ENCODE peak calls at places on chromosomes 2 and 18, in four cellular contexts. E is A549, Y is HepG2, B is SK-N-SH. P is an unnamed sample.

GRCh38 chr2:3038636-3039035 is 339.0 kb downstream of the EIPR1 start:
- DNase-seq in E (no peak), Y (no peak), B (no peak), P (no peak)

GRCh38 chr2:242060212-242060835 is 190.8 kb downstream of the RTP5 start:
- DNase-seq in Y (no peak), E (no peak), B (no peak), P (no peak)

GRCh38 chr18:22446325-22446724 is 28.6 kb upstream of the CTAGE1 start:
- DNase-seq in B (no peak), E (no peak), Y (no peak), P (no peak)

GRCh38 chr18:45250479-45250878 is 364.8 kb upstream of the SLC14A2 start:
- DNase-seq in Y (no peak), E (no peak), B (no peak), P (no peak)

GRCh38 chr2:215749092-215749957 is 264.0 kb downstream of the MREG start:
- DNase-seq in B (no peak), E (no peak), Y (peak; percentile 91), P (no peak)

GRCh38 chr2:37872192-37872545 is 52.9 kb upstream of the RMDN2 start:
- DNase-seq in B (no peak), E (no peak), Y (no peak), P (no peak)

GRCh38 chr2:235162544-235163197 is 210.9 kb downstream of the SH3BP4 start:
- DNase-seq in Y (no peak), B (no peak), E (no peak), P (no peak)

GRCh38 chr2:232876071-232876977 is 6.3 kb downstream of the SNORC start:
- DNase-seq in Y (no peak), E (peak; percentile 47), B (peak; percentile 88), P (no peak)

GRCh38 chr2:29012211-29012681 is 31.1 kb downstream of the TOGARAM2 start:
- DNase-seq in Y (no peak), E (no peak), B (peak; percentile 41), P (no peak)

GRCh38 chr2:182144780-182145170 is 159.1 kb downstream of the PPP1R1C start:
- DNase-seq in Y (no peak), B (peak; percentile 15), E (no peak), P (no peak)

GRCh38 chr18:72762505-72763122 is 105.2 kb downstream of the NETO1 start:
- DNase-seq in B (peak; percentile 30), Y (peak; percentile 62), E (peak; percentile 6), P (peak; percentile 12)

GRCh38 chr2:128777091-128778045 is 458.7 kb upstream of the HS6ST1 start:
- DNase-seq in E (no peak), B (no peak), Y (no peak), P (no peak)

GRCh38 chr18:37846996-37847395 is 281.4 kb upstream of the CELF4 start:
- DNase-seq in E (no peak), Y (no peak), B (no peak), P (no peak)
- TF ChIP-seq PBX3 in E (no peak), Y (no peak), B (no peak), P (no peak)

GRCh38 chr2:83160571-83160970 is 1298.5 kb downstream of the SUCLG1 start:
- DNase-seq in Y (no peak), E (no peak), B (no peak), P (no peak)

GRCh38 chr2:83168377-83168776 is 1290.7 kb downstream of the SUCLG1 start:
- DNase-seq in E (no peak), B (no peak), Y (no peak), P (no peak)

DNA sequence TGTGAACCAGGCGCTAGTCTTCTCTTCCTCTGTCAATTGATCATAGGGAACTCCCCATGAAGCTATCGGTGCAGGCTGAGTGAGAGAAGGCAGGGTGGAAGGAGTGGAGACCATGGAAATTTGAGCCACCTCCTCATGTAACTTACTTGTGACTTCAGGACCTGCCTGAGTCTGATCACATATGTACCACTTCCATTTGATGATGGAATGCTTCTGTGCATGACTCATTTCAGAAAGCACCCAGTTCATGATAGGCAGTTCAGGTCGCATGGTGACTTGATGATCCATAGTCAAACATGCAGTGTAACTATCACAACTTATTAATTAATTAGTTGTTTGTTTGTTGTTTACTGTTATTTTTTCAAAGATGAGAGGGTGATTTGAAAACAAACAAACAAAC is 1296.7 kb downstream of the SUCLG1 start:
- DNase-seq in E (no peak), B (no peak), Y (no peak), P (no peak)
- TF ChIP-seq PBX3 in E (no peak), B (no peak), Y (no peak), P (no peak)

GRCh38 chr2:121748202-121748601 is 7.2 kb upstream of the TSN start:
- DNase-seq in Y (peak; percentile 55), E (no peak), B (no peak), P (no peak)

GRCh38 chr2:121740973-121741372 is 4.3 kb upstream of the NIFK start:
- DNase-seq in Y (no peak), E (no peak), B (no peak), P (no peak)

GRCh38 chr2:121746071-121746578 is 9.3 kb upstream of the TSN start:
- DNase-seq in B (no peak), E (no peak), Y (no peak), P (no peak)
- TF ChIP-seq PBX3 in B (no peak), E (no peak), Y (no peak), P (no peak)

DNA sequence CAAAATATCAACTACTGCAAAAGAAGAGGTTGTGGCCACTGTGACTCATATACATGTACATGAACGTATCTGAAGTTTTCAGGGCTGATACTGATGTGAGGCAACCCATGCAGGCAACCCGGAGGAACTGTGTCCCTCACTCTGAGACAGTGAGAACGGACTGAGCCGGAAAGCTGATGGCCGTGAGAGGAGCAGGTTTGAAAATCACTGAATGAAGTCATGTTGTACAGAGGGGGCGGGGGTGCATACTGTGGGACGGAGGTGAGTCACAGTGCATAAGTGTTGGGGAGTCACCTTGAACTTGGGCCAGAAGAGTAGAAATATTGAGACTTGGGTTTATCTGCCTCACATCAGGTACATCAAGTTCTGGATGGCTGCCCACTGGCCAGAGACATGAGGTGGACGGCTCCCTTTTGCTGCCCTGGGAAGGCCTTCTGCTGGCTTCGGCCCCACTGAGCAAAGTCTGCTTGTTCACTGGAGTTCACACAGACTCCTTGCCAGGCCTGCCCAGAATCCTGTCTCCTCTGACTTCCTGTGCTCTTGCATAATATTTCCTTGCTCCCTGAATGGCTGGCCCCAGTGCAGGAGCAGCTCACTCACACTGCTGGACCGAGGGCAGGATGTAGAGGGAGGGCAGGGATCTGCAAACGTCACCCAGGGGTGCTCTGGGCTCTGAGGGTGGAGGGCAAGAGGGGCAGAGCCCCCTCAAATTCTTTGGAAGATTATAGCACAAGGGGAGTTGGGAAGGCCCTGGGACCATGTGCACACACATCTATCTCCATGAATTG is 18.1 kb downstream of the EPAS1 start:
- DNase-seq in B (peak; percentile 50), Y (peak; percentile 97), E (peak; percentile 95), P (no peak)
- TF ChIP-seq PBX3 in B (peak; percentile 89), Y (no peak), E (peak; percentile 35), P (no peak)

P was measured in GM12878.